ENCODE peak calls at places on chromosomes 2 and 18, in four cellular contexts. A, Z, Q and N are unnamed samples.

GRCh38 chr2:239035361-239035814 is 187.5 kb downstream of the TWIST2 start:
- DNase-seq in A (peak), Z (no peak), Q (no peak), N (peak)

GRCh38 chr2:112773091-112773490 is 8.7 kb upstream of the CKAP2L start:
- DNase-seq in A (no peak), Z (no peak), Q (no peak), N (no peak)

GRCh38 chr18:46333371-46334199 is 229.4 kb downstream of the HAUS1 start:
- DNase-seq in A (no peak), Z (no peak), Q (no peak), N (peak)

GRCh38 chr2:1645761-1646476 is 98.4 kb downstream of the PXDN start:
- DNase-seq in A (no peak), Z (no peak), Q (no peak), N (no peak)

GRCh38 chr2:202299712-202300111 is 34.1 kb downstream of the NOP58 start:
- DNase-seq in A (no peak), Z (no peak), Q (peak), N (no peak)

GRCh38 chr2:232330068-232330999 is 48.2 kb upstream of the ALPP start:
- DNase-seq in A (no peak), Z (no peak), Q (no peak), N (no peak)

GRCh38 chr2:226915846-226916360 is 80.0 kb downstream of the RHBDD1 start:
- DNase-seq in A (no peak), Z (no peak), Q (no peak), N (no peak)

GRCh38 chr18:37294951-37295350 is 270.6 kb downstream of the CELF4 start:
- DNase-seq in A (peak), Z (peak), Q (no peak), N (peak)

GRCh38 chr2:195319548-195320415 is 337.2 kb upstream of the SLC39A10 start:
- DNase-seq in A (no peak), Z (no peak), Q (no peak), N (no peak)

GRCh38 chr2:69222984-69223658 is 163.9 kb downstream of the GFPT1 start:
- DNase-seq in A (no peak), Z (no peak), Q (no peak), N (no peak)

GRCh38 chr2:65300134-65300771 is 72.6 kb downstream of the ACTR2 start:
- DNase-seq in A (no peak), Z (no peak), Q (no peak), N (no peak)

GRCh38 chr2:167749016-167749415 is 498.4 kb downstream of the STK39 start:
- DNase-seq in A (no peak), Z (no peak), Q (no peak), N (no peak)

GRCh38 chr2:16051046-16051489 is 110.7 kb downstream of the MYCN start:
- DNase-seq in A (no peak), Z (peak), Q (no peak), N (no peak)

GRCh38 chr2:143473206-143473605 is 344.0 kb downstream of the ARHGAP15 start:
- DNase-seq in A (no peak), Z (no peak), Q (no peak), N (no peak)

GRCh38 chr2:33366473-33366872 is 110.0 kb upstream of the RASGRP3 start:
- DNase-seq in A (no peak), Z (no peak), Q (no peak), N (no peak)

GRCh38 chr2:26274058-26274613 is 29.4 kb downstream of the HADHB start:
- DNase-seq in A (no peak), Z (peak), Q (no peak), N (no peak)

GRCh38 chr2:161088658-161089350 is 71.4 kb upstream of the TANK start:
- DNase-seq in A (no peak), Z (no peak), Q (peak), N (no peak)

GRCh38 chr18:12929477-12930083 is 18.2 kb upstream of the SEH1L start:
- DNase-seq in A (no peak), Z (no peak), Q (no peak), N (no peak)

GRCh38 chr18:7749001-7749391 is 181.9 kb downstream of the PTPRM start:
- DNase-seq in A (no peak), Z (no peak), Q (no peak), N (no peak)

GRCh38 chr2:26735096-26735495 is 29.0 kb upstream of the SLC35F6 start:
- DNase-seq in A (no peak), Z (no peak), Q (no peak), N (no peak)

GRCh38 chr2:181517685-181518301 is 60.6 kb downstream of the ITGA4 start:
- DNase-seq in A (no peak), Z (no peak), Q (no peak), N (no peak)

GRCh38 chr2:239910404-239910803 is 114.7 kb downstream of the NDUFA10 start:
- DNase-seq in A (no peak), Z (no peak), Q (no peak), N (no peak)

GRCh38 chr2:43276517-43276931 is 50.1 kb upstream of the ZFP36L2 start:
- DNase-seq in A (no peak), Z (no peak), Q (no peak), N (no peak)
- TF ChIP-seq SP1 in A (no peak), Z (no peak), Q (no peak), N (no peak)

DNA sequence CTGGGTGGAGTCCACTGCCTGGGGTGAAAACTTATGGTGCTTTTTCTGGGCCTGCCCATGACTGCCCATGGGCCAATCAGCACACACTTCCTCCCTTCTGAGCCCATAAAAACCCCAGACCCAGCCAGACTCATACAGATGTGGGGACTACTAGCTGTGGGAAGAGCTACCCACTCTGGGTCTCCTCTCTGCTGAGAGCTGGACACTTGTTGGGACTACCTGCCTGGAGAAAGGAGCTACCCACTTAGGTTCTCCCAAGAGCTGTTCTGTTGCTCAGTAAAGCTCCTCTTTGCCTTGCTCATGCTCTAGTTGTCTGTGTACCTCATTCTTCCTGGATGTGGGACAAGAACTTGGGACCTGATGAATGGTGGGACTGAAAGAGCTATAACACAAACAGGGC is 119.6 kb upstream of the SLC38A11 start:
- DNase-seq in A (no peak), Z (no peak), Q (no peak), N (no peak)
- TF ChIP-seq BHLHE40 in A (no peak), Z (no peak), Q (no peak), N (no peak)

DNA sequence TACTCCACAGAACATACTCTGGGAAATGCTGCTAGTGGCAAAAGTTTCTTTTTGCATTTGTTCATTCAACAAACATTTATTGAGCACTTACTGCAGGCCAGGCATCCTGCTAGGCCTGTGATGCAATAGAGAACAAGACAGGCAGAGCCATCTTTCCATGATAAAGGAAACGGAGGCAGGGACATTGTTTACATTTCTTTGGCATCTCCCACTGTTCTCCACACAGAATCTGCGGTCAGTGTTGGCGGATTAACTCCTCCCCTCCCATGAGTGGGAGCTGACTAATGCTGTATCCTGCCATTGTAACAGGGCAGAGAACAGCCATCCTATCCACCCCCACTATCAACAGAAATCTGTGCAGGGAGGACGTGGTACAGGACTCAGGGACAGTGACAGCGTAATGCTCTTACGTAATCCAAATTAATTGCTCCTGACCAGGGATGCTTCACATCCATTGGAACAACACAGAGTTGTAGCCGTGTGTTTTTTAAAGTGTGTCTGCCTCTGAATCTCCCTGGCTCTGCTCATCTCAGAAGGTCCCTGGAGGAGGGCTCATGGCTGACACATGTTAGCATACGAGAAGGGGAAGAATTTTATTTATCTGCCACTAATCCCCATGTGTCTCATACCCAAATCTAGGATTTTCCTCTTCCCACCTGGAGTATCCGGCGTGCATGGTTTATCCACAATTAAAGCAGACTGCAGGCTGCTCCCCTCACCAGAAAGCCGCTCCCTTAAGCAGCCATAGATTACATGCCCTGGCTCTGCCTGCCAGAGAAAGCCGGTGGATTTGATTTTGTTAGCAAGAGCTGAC is 32.3 kb downstream of the STEAP3 start:
- DNase-seq in A (peak), Z (peak), Q (no peak), N (no peak)
- TF ChIP-seq SP1 in A (no peak), Z (no peak), Q (no peak), N (no peak)

GRCh38 chr2:24708537-24709152 is 84.5 kb downstream of the PTRHD1 start:
- DNase-seq in A (no peak), Z (no peak), Q (no peak), N (no peak)
- TF ChIP-seq BHLHE40 in A (no peak), Z (no peak), Q (no peak), N (no peak)